ENCODE peak calls at places on chromosome 4, in four cellular contexts. I is GOT3; J is MV-4-11; L is activated CD4-positive, alpha-beta T cell treated with anti-CD3 and anti-CD28 coated beads for 48 hours. M is an unnamed sample.

GRCh38 chr4:57424231-57424897 is 314.2 kb upstream of the IGFBP7 start:
- DNase-seq in I (peak; percentile 18), J (no peak), L (no peak), M (peak; percentile 35)

GRCh38 chr4:164700471-164700870 is 53.5 kb upstream of the SMIM31 start:
- DNase-seq in I (no peak), J (no peak), L (peak; percentile 11), M (no peak)

GRCh38 chr4:146342600-146343192 is 128.4 kb downstream of the REELD1 start:
- DNase-seq in I (no peak), J (no peak), L (peak; percentile 38), M (no peak)

GRCh38 chr4:149951501-149951900 is 126.7 kb upstream of the DCLK2 start:
- DNase-seq in I (no peak), J (peak; percentile 49), L (no peak), M (no peak)

GRCh38 chr4:137226900-137227299 is 305.4 kb downstream of the PCDH18 start:
- DNase-seq in I (no peak), J (no peak), L (no peak), M (no peak)

GRCh38 chr4:103645991-103646390 is 73.8 kb downstream of the TACR3 start:
- DNase-seq in I (no peak), J (no peak), L (no peak), M (no peak)

GRCh38 chr4:37990731-37991130 is 30.5 kb downstream of the PTTG2 start:
- DNase-seq in I (no peak), J (no peak), L (no peak), M (no peak)

GRCh38 chr4:87118826-87119225 is 101.6 kb downstream of the KLHL8 start:
- DNase-seq in I (no peak), J (no peak), L (no peak), M (no peak)

GRCh38 chr4:90099795-90100194 is 27.4 kb upstream of the CCSER1 start:
- DNase-seq in I (no peak), J (peak; percentile 72), L (no peak), M (no peak)

GRCh38 chr4:54228064-54228527 is 997 bp upstream of the PDGFRA start:
- DNase-seq in I (peak; percentile 34), J (peak; percentile 2), L (peak; percentile 73), M (peak; percentile 78)

GRCh38 chr4:78477276-78477675 is 74.3 kb upstream of the ANXA3 start:
- DNase-seq in I (no peak), J (no peak), L (no peak), M (no peak)

GRCh38 chr4:156496797-156497196 is 474.8 kb downstream of the PDGFC start:
- DNase-seq in I (no peak), J (no peak), L (no peak), M (no peak)

GRCh38 chr4:123405212-123405856 is 8.7 kb downstream of the SPRY1 start:
- DNase-seq in I (no peak), J (no peak), L (no peak), M (no peak)

M was measured in T1000.